ENCODE peak calls at places on chromosomes 16 and 17, in eight cellular contexts. One of them, this sample, is unnamed.

GRCh38 chr17:60548990-60549389 is 22.9 kb upstream of the APPBP2 start:
- DNase-seq in Peyer's patch: no peak
- DNase-seq in CD4-positive, alpha-beta memory T cell: no peak
- DNase-seq in IMR-90: no peak
- DNase-seq in mucosa of descending colon: no peak
- DNase-seq in heart left ventricle: no peak
- DNase-seq in A549: no peak
- DNase-seq in uterus: no peak
- DNase-seq in this sample: no peak

GRCh38 chr17:70320642-70321345 is 151.5 kb downstream of the KCNJ2 start:
- DNase-seq in mucosa of descending colon: no peak
- DNase-seq in uterus: no peak
- DNase-seq in Peyer's patch: no peak
- DNase-seq in heart left ventricle: no peak
- DNase-seq in IMR-90: peak; percentile 8
- DNase-seq in CD4-positive, alpha-beta memory T cell: no peak
- DNase-seq in A549: no peak
- DNase-seq in this sample: no peak

GRCh38 chr17:39563476-39563875 is 44.2 kb downstream of the NEUROD2 start:
- DNase-seq in CD4-positive, alpha-beta memory T cell: no peak
- DNase-seq in IMR-90: no peak
- DNase-seq in mucosa of descending colon: no peak
- DNase-seq in A549: no peak
- DNase-seq in uterus: no peak
- DNase-seq in Peyer's patch: no peak
- DNase-seq in heart left ventricle: no peak
- DNase-seq in this sample: no peak

GRCh38 chr17:2799653-2800052 is 3.4 kb downstream of the RAP1GAP2 start:
- DNase-seq in A549: no peak
- DNase-seq in Peyer's patch: no peak
- DNase-seq in mucosa of descending colon: no peak
- DNase-seq in CD4-positive, alpha-beta memory T cell: no peak
- DNase-seq in uterus: no peak
- DNase-seq in heart left ventricle: no peak
- DNase-seq in IMR-90: no peak
- DNase-seq in this sample: no peak

GRCh38 chr17:49187301-49187700 is 23.1 kb downstream of the GNGT2 start:
- DNase-seq in mucosa of descending colon: no peak
- DNase-seq in A549: no peak
- DNase-seq in Peyer's patch: no peak
- DNase-seq in IMR-90: peak; percentile 37
- DNase-seq in heart left ventricle: no peak
- DNase-seq in CD4-positive, alpha-beta memory T cell: no peak
- DNase-seq in uterus: no peak
- DNase-seq in this sample: no peak

GRCh38 chr16:68539704-68540370 is 746 bp downstream of the ZFP90 start:
- DNase-seq in CD4-positive, alpha-beta memory T cell: no peak
- DNase-seq in Peyer's patch: no peak
- DNase-seq in uterus: no peak
- DNase-seq in mucosa of descending colon: no peak
- DNase-seq in IMR-90: no peak
- DNase-seq in heart left ventricle: no peak
- DNase-seq in A549: peak; percentile 16
- DNase-seq in this sample: peak; percentile 17

GRCh38 chr17:51901242-51901641 is 257.3 kb downstream of the CA10 start:
- DNase-seq in A549: no peak
- DNase-seq in Peyer's patch: no peak
- DNase-seq in IMR-90: no peak
- DNase-seq in uterus: no peak
- DNase-seq in CD4-positive, alpha-beta memory T cell: no peak
- DNase-seq in heart left ventricle: no peak
- DNase-seq in mucosa of descending colon: no peak
- DNase-seq in this sample: no peak

GRCh38 chr17:49708515-49709161 is 874 bp upstream of the SLC35B1 start:
- DNase-seq in mucosa of descending colon: no peak
- DNase-seq in Peyer's patch: peak; percentile 50
- DNase-seq in CD4-positive, alpha-beta memory T cell: no peak
- DNase-seq in uterus: peak; percentile 49
- DNase-seq in IMR-90: no peak
- DNase-seq in heart left ventricle: no peak
- DNase-seq in A549: no peak
- DNase-seq in this sample: no peak

GRCh38 chr16:87252269-87252970 is 64.8 kb downstream of the C16orf95 start:
- DNase-seq in uterus: no peak
- DNase-seq in CD4-positive, alpha-beta memory T cell: no peak
- DNase-seq in mucosa of descending colon: no peak
- DNase-seq in Peyer's patch: no peak
- DNase-seq in A549: no peak
- DNase-seq in heart left ventricle: no peak
- DNase-seq in IMR-90: no peak
- DNase-seq in this sample: no peak

GRCh38 chr17:79793924-79794304 is 3.0 kb downstream of the CBX8 start:
- DNase-seq in heart left ventricle: no peak
- DNase-seq in mucosa of descending colon: no peak
- DNase-seq in A549: peak; percentile 87
- DNase-seq in CD4-positive, alpha-beta memory T cell: no peak
- DNase-seq in IMR-90: no peak
- DNase-seq in Peyer's patch: no peak
- DNase-seq in uterus: no peak
- DNase-seq in this sample: no peak

GRCh38 chr17:1073241-1073962 is 76.5 kb downstream of the TIMM22 start:
- DNase-seq in uterus: no peak
- DNase-seq in CD4-positive, alpha-beta memory T cell: no peak
- DNase-seq in mucosa of descending colon: peak; percentile 48
- DNase-seq in A549: no peak
- DNase-seq in heart left ventricle: no peak
- DNase-seq in IMR-90: no peak
- DNase-seq in Peyer's patch: no peak
- DNase-seq in this sample: no peak

DNA sequence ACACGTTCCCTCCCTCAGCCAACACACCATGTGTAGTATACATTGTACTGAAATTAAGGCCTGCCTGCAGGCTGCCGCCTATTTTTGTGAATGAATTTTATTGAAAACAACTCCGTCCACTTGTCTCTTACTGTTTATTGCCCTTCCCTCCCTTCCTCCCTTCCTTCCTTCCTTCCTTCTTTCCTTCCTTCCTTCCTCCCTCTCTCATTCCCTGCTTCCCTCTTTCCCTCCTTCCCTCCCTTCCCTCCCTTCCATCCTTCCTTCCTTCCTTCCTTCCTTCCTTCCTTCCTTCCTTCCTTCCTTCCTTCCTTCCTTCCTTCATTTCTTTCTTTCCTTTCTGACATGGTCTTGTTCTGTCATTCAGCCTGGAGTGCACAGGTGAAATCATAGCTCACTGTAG is 2.3 kb downstream of the ITGAM start:
- DNase-seq in IMR-90: no peak
- DNase-seq in CD4-positive, alpha-beta memory T cell: no peak
- DNase-seq in Peyer's patch: no peak
- DNase-seq in mucosa of descending colon: no peak
- DNase-seq in uterus: no peak
- DNase-seq in A549: no peak
- DNase-seq in heart left ventricle: no peak
- DNase-seq in this sample: no peak
- H3K4me3 ChIP-seq in IMR-90: no peak overlapping the region
- H3K4me3 ChIP-seq in CD4-positive, alpha-beta memory T cell: no peak overlapping the region
- H3K4me3 ChIP-seq in Peyer's patch: no peak overlapping the region
- H3K4me3 ChIP-seq in mucosa of descending colon: no peak overlapping the region
- H3K4me3 ChIP-seq in uterus: no peak overlapping the region
- H3K4me3 ChIP-seq in A549: no peak overlapping the region
- H3K4me3 ChIP-seq in heart left ventricle: no peak overlapping the region
- H3K4me3 ChIP-seq in this sample: no peak overlapping the region

GRCh38 chr17:42751628-42752027 is 6.8 kb upstream of the EZH1 start:
- DNase-seq in uterus: no peak
- DNase-seq in A549: no peak
- DNase-seq in Peyer's patch: no peak
- DNase-seq in mucosa of descending colon: no peak
- DNase-seq in heart left ventricle: no peak
- DNase-seq in CD4-positive, alpha-beta memory T cell: no peak
- DNase-seq in IMR-90: peak; percentile 18
- DNase-seq in this sample: no peak
- H3K4me1 ChIP-seq in uterus: no peaks in the 10 kb centered on the region
- H3K4me1 ChIP-seq in A549: no peaks in the 10 kb centered on the region
- H3K4me1 ChIP-seq in Peyer's patch: no peaks in the 10 kb centered on the region
- H3K4me1 ChIP-seq in mucosa of descending colon: no peaks in the 10 kb centered on the region
- H3K4me1 ChIP-seq in heart left ventricle: peaks cover 40% of the 10 kb centered on the region
- H3K4me1 ChIP-seq in CD4-positive, alpha-beta memory T cell: no peaks in the 10 kb centered on the region
- H3K4me1 ChIP-seq in IMR-90: peaks cover 4% of the 10 kb centered on the region
- H3K4me1 ChIP-seq in this sample: no peaks in the 10 kb centered on the region

GRCh38 chr16:35200662-35201061 is 1741.2 kb downstream of the TP53TG3F start:
- DNase-seq in Peyer's patch: no peak
- DNase-seq in uterus: no peak
- DNase-seq in CD4-positive, alpha-beta memory T cell: no peak
- DNase-seq in IMR-90: no peak
- DNase-seq in heart left ventricle: no peak
- DNase-seq in mucosa of descending colon: no peak
- DNase-seq in A549: no peak
- DNase-seq in this sample: no peak
- H3K9me3 ChIP-seq in Peyer's patch: no peaks in the 10 kb centered on the region
- H3K9me3 ChIP-seq in uterus: no peaks in the 10 kb centered on the region
- H3K9me3 ChIP-seq in CD4-positive, alpha-beta memory T cell: no peaks in the 10 kb centered on the region
- H3K9me3 ChIP-seq in IMR-90: peaks cover 26% of the 10 kb centered on the region
- H3K9me3 ChIP-seq in heart left ventricle: no peaks in the 10 kb centered on the region
- H3K9me3 ChIP-seq in mucosa of descending colon: peaks cover 54% of the 10 kb centered on the region
- H3K9me3 ChIP-seq in A549: no peaks in the 10 kb centered on the region
- H3K9me3 ChIP-seq in this sample: no peaks in the 10 kb centered on the region

DNA sequence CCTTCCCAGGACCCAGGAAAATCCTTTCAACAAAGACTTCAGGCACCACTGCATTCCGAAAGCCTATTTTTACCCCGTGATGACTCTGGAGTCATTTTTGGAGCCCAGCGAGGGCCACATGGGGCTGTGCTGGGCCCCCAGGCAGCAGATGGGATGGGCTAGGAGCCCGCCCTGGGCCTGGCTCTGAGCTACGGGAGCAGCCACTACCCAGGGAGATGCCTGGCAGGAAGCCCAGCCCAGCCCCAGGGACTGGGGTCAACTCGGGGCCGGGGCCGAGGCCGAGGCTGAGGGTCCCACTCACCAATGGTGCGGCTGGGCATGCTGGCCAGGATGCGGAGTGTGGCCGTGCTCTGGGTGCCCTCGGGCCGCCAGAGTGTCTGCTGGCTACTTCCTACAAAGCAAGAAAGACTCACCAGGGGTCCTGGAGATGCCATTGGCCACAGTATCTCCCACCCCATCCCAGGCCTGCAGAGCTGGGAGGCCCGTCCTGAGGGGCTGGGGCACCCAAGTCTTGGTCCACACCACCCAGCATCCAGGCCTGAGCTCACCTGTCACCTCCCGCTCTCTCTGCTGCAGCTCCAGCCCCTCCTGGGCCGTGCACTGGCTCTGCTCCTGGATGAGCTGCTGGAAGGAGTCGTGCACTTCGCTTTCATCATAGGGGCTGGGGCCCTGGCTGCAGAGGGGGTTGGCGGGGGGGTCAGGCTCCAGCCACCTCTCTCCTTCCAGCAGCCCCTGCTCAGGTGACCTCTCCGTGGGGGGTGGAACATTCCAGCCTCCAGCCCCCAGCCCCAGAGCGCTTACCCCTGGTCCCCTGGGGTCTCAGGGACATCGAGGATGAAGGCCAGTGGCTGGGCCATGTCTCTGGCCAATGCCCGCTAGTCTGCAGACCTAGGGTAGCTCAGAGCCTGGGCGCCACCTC is 2.3 kb downstream of the TMC6 start:
- DNase-seq in heart left ventricle: peak; percentile 64
- DNase-seq in A549: no peak
- DNase-seq in CD4-positive, alpha-beta memory T cell: no peak
- DNase-seq in uterus: no peak
- DNase-seq in mucosa of descending colon: no peak
- DNase-seq in IMR-90: no peak
- DNase-seq in Peyer's patch: peak; percentile 47
- DNase-seq in this sample: no peak
- H3K4me3 ChIP-seq in heart left ventricle: peak overlapping the region; percentile 42
- H3K4me3 ChIP-seq in A549: no peak overlapping the region
- H3K4me3 ChIP-seq in CD4-positive, alpha-beta memory T cell: peak overlapping the region; percentile 78
- H3K4me3 ChIP-seq in uterus: no peak overlapping the region
- H3K4me3 ChIP-seq in mucosa of descending colon: no peak overlapping the region
- H3K4me3 ChIP-seq in IMR-90: no peak overlapping the region
- H3K4me3 ChIP-seq in Peyer's patch: no peak overlapping the region
- H3K4me3 ChIP-seq in this sample: peak overlapping the region; percentile 91

GRCh38 chr16:51820176-51820575 is 669.1 kb upstream of the SALL1 start:
- DNase-seq in uterus: no peak
- DNase-seq in A549: no peak
- DNase-seq in mucosa of descending colon: no peak
- DNase-seq in Peyer's patch: no peak
- DNase-seq in IMR-90: no peak
- DNase-seq in CD4-positive, alpha-beta memory T cell: no peak
- DNase-seq in heart left ventricle: no peak
- DNase-seq in this sample: no peak
- H3K4me1 ChIP-seq in uterus: no peaks in the 10 kb centered on the region
- H3K4me1 ChIP-seq in A549: no peaks in the 10 kb centered on the region
- H3K4me1 ChIP-seq in mucosa of descending colon: no peaks in the 10 kb centered on the region
- H3K4me1 ChIP-seq in Peyer's patch: no peaks in the 10 kb centered on the region
- H3K4me1 ChIP-seq in IMR-90: peaks cover 2% of the 10 kb centered on the region
- H3K4me1 ChIP-seq in CD4-positive, alpha-beta memory T cell: no peaks in the 10 kb centered on the region
- H3K4me1 ChIP-seq in heart left ventricle: no peaks in the 10 kb centered on the region
- H3K4me1 ChIP-seq in this sample: no peaks in the 10 kb centered on the region